ENCODE peak calls at places on chromosomes 13 and 19, in eight cellular contexts. X is fibroblast of mammary gland, V is IMR-90, U is GM06990, D is AG09309, C is brain microvascular endothelial cell, I is left lung, K is body of pancreas. H is an unnamed sample.

GRCh38 chr19:46614114-46614701 is 10.7 kb downstream of the PTGIR start:
- DNase-seq in X (peak; percentile 77), V (peak; percentile 75), U (peak; percentile 65), D (no peak), C (peak; percentile 66), I (peak; percentile 81), K (peak; percentile 90), H (peak; percentile 80)

GRCh38 chr19:55642153-55643002 is 1.1 kb upstream of the ZNF581 start:
- DNase-seq in X (no peak), V (no peak), U (peak; percentile 79), D (no peak), C (no peak), I (no peak), K (no peak), H (no peak)

GRCh38 chr13:45879666-45880065 is 28.1 kb upstream of the SIAH3 start:
- DNase-seq in X (peak; percentile 18), V (no peak), U (no peak), D (no peak), C (no peak), I (no peak), K (no peak), H (peak; percentile 76)

GRCh38 chr13:46097015-46097414 is 7.8 kb downstream of the CPB2 start:
- DNase-seq in X (peak; percentile 2), V (no peak), U (no peak), D (no peak), C (no peak), I (no peak), K (no peak), H (peak; percentile 27)

GRCh38 chr13:51643882-51644281 is 59.6 kb downstream of the WDFY2 start:
- DNase-seq in X (peak; percentile 95), V (peak; percentile 95), U (no peak), D (peak; percentile 76), C (peak; percentile 87), I (no peak), K (no peak), H (peak; percentile 86)

GRCh38 chr13:43830481-43830873 is 43.7 kb upstream of the ENOX1 start:
- DNase-seq in X (peak; percentile 95), V (peak; percentile 79), U (no peak), D (peak; percentile 91), C (peak; percentile 43), I (no peak), K (no peak), H (peak; percentile 78)

GRCh38 chr13:110187501-110188161 is 119.3 kb downstream of the COL4A1 start:
- DNase-seq in X (peak; percentile 87), V (peak; percentile 78), U (no peak), D (peak; percentile 35), C (peak; percentile 88), I (no peak), K (peak; percentile 63), H (peak; percentile 70)

GRCh38 chr19:8610041-8610927 is at the start of gene ADAMTS10:
- DNase-seq in X (peak; percentile 33), V (peak; percentile 43), U (no peak), D (no peak), C (peak; percentile 14), I (no peak), K (no peak), H (no peak)

GRCh38 chr19:46755077-46755852 is 9.0 kb upstream of the STRN4 start:
- DNase-seq in X (peak; percentile 73), V (peak; percentile 77), U (no peak), D (peak; percentile 25), C (no peak), I (no peak), K (no peak), H (no peak)

GRCh38 chr13:40982772-40983171 is 36.3 kb downstream of the ELF1 start:
- DNase-seq in X (peak; percentile 51), V (peak; percentile 52), U (peak; percentile 69), D (no peak), C (peak; percentile 74), I (peak; percentile 51), K (no peak), H (no peak)

GRCh38 chr19:55519461-55520311 is 17.2 kb downstream of the SBK2 start:
- DNase-seq in X (peak; percentile 97), V (peak; percentile 98), U (no peak), D (peak; percentile 81), C (peak; percentile 72), I (no peak), K (no peak), H (peak; percentile 39)

GRCh38 chr19:35304036-35304435 is 12.1 kb downstream of the MAG start:
- DNase-seq in X (no peak), V (no peak), U (no peak), D (no peak), C (no peak), I (no peak), K (no peak), H (no peak)

GRCh38 chr19:13483215-13483614 is 23.1 kb downstream of the CACNA1A start:
- DNase-seq in X (no peak), V (no peak), U (no peak), D (no peak), C (no peak), I (no peak), K (no peak), H (no peak)

GRCh38 chr19:33293255-33294057 is 8.9 kb downstream of the CEBPA start:
- DNase-seq in X (peak; percentile 85), V (peak; percentile 71), U (no peak), D (peak; percentile 73), C (peak; percentile 59), I (no peak), K (no peak), H (peak; percentile 91)

GRCh38 chr13:103187621-103188020 is 121.4 kb upstream of the SLC10A2 start:
- DNase-seq in X (no peak), V (no peak), U (no peak), D (no peak), C (no peak), I (no peak), K (no peak), H (no peak)

GRCh38 chr19:19321143-19321577 is 531 bp downstream of the MAU2 start:
- DNase-seq in X (peak; percentile 15), V (no peak), U (no peak), D (no peak), C (no peak), I (no peak), K (no peak), H (peak; percentile 9)

GRCh38 chr19:19319725-19320361 is 466 bp downstream of the SUGP1 start:
- DNase-seq in X (peak; percentile 8), V (no peak), U (no peak), D (no peak), C (no peak), I (no peak), K (no peak), H (no peak)

GRCh38 chr19:19324059-19324755 is 3.6 kb downstream of the MAU2 start:
- DNase-seq in X (no peak), V (no peak), U (no peak), D (no peak), C (no peak), I (no peak), K (no peak), H (no peak)

GRCh38 chr19:19316082-19316481 is 4.2 kb downstream of the SUGP1 start:
- DNase-seq in X (no peak), V (no peak), U (no peak), D (no peak), C (no peak), I (no peak), K (no peak), H (no peak)

GRCh38 chr19:19320362-19321142 is at the start of the genes MAU2 and SUGP1:
- DNase-seq in X (peak; percentile 87), V (peak; percentile 90), U (peak; percentile 94), D (peak; percentile 46), C (peak; percentile 84), I (peak; percentile 92), K (peak; percentile 87), H (peak; percentile 96)
- TF ChIP-seq CTCF in X (no peak), V (peak; percentile 36), U (no peak), D (peak; percentile 37), C (peak; percentile 40), I (peak; percentile 38), K (peak; percentile 46), H (no peak)

DNA sequence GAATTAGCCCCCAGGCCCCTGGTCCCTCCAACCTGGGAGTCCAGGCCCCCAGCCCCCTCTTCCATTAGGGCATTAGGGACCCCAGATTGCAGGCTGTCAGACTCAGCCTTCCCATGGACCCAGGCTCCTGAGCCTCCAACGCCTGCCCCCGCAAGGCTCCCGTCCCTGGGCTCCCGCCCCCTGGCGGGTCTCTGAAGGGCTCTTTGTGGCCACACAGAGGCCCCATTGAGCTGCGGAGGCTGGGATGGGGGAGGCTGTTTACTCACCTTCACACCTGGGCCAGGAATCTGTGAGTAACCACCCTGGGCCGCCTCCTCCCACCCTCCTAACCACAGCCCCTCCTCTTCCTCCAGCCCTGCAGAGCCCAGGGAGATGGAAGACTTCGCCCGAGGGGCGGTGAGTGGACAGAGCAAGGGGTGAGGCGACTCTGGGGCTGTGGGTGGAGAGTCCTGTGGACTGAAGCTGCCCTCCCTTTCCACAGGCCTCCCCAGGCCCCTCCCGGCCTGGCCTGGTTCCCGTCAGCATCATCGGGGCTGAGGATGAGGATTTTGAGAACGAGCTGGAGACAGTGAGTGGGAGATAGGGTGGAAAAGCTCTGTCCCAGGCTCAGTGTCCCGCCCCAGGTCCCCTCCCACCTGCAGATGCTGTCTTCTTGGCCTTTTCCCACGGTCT is 4.9 kb downstream of the ARHGEF1 start:
- DNase-seq in X (peak; percentile 20), V (peak; percentile 64), U (peak; percentile 58), D (no peak), C (no peak), I (peak; percentile 87), K (peak; percentile 58), H (peak; percentile 90)
- TF ChIP-seq CTCF in X (no peak), V (no peak), U (peak; percentile 58), D (no peak), C (peak; percentile 56), I (peak; percentile 16), K (peak; percentile 21), H (peak; percentile 33)

GRCh38 chr19:621819-622218 is 11.5 kb downstream of the POLRMT start:
- DNase-seq in X (no peak), V (no peak), U (no peak), D (no peak), C (no peak), I (no peak), K (no peak), H (no peak)
- TF ChIP-seq CTCF in X (no peak), V (no peak), U (no peak), D (no peak), C (no peak), I (no peak), K (no peak), H (no peak)

GRCh38 chr19:4258181-4258580 is 11.3 kb downstream of the YJU2 start:
- DNase-seq in X (no peak), V (no peak), U (no peak), D (no peak), C (no peak), I (no peak), K (no peak), H (no peak)

GRCh38 chr19:4260605-4261191 is 13.8 kb downstream of the YJU2 start:
- DNase-seq in X (no peak), V (no peak), U (no peak), D (no peak), C (no peak), I (no peak), K (no peak), H (no peak)

GRCh38 chr19:4257025-4257424 is 10.1 kb downstream of the YJU2 start:
- DNase-seq in X (no peak), V (no peak), U (no peak), D (no peak), C (no peak), I (no peak), K (no peak), H (no peak)

DNA sequence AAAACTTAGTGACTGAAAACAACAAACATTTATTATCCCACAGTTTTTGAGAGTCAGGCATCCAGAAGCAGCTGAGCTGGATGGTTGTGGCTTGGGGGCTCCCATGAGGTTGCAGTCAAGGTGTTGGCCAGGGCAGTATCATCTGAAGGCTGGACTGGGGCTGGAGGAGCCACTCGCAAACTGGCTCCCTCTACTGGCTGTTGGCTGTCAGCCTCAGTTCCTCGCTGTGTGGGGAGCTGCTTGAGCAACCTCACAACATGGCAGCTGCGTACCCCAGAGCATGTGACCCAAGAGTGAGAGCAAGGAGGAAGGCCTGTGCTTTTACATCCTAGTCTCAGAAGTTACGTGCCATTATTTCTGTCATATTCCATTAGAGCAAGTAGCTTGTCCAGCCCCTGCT is 9.7 kb downstream of the YJU2 start:
- DNase-seq in X (peak; percentile 6), V (no peak), U (no peak), D (no peak), C (no peak), I (no peak), K (no peak), H (no peak)
- TF ChIP-seq CTCF in X (peak; percentile 19), V (no peak), U (peak; percentile 32), D (no peak), C (peak; percentile 43), I (no peak), K (no peak), H (no peak)

H was measured in MCF 10A.